ENCODE peak calls at places on chromosomes 6 and 20, in six cellular contexts. I is esophagus squamous epithelium, B is left lung, Z is glutamatergic neuron, C is psoas muscle, S is transverse colon. R is an unnamed sample.

GRCh38 chr6:5025911-5026819 is 22.3 kb upstream of the RPP40 start:
- DNase-seq in I (no peak), B (peak), Z (peak), C (peak), S (peak), R (peak)

GRCh38 chr6:70758883-70759282 is 91.2 kb downstream of the SMAP1 start:
- DNase-seq in I (no peak), B (no peak), Z (no peak), C (no peak), S (no peak), R (no peak)

GRCh38 chr6:7086488-7086887 is 21.3 kb upstream of the RREB1 start:
- DNase-seq in I (no peak), B (peak), Z (no peak), C (peak), S (peak), R (no peak)

GRCh38 chr6:14726816-14727493 is 518.9 kb upstream of the JARID2 start:
- DNase-seq in I (no peak), B (no peak), Z (no peak), C (no peak), S (no peak), R (no peak)

GRCh38 chr6:46051962-46052361 is 36.3 kb upstream of the CLIC5 start:
- DNase-seq in I (no peak), B (no peak), Z (no peak), C (no peak), S (no peak), R (no peak)

GRCh38 chr6:293185-294174 is 1.2 kb downstream of the DUSP22 start:
- DNase-seq in I (no peak), B (no peak), Z (no peak), C (peak), S (peak), R (peak)

GRCh38 chr6:36039113-36039512 is 11.5 kb downstream of the MAPK14 start:
- DNase-seq in I (no peak), B (no peak), Z (no peak), C (no peak), S (no peak), R (no peak)

GRCh38 chr6:42960243-42961019 is at the start of gene GNMT:
- DNase-seq in I (no peak), B (peak), Z (peak), C (peak), S (peak), R (peak)

GRCh38 chr20:62367483-62368302 is 581 bp upstream of the LAMA5 start:
- DNase-seq in I (no peak), B (no peak), Z (peak), C (peak), S (peak), R (no peak)

GRCh38 chr6:6834356-6835342 is 246.1 kb downstream of the LY86 start:
- DNase-seq in I (no peak), B (peak), Z (no peak), C (no peak), S (no peak), R (no peak)

GRCh38 chr20:41551011-41551705 is 67.0 kb downstream of the CHD6 start:
- DNase-seq in I (no peak), B (no peak), Z (no peak), C (no peak), S (no peak), R (no peak)

GRCh38 chr6:93337014-93337413 is 82.3 kb downstream of the EPHA7 start:
- DNase-seq in I (no peak), B (no peak), Z (no peak), C (no peak), S (no peak), R (no peak)

DNA sequence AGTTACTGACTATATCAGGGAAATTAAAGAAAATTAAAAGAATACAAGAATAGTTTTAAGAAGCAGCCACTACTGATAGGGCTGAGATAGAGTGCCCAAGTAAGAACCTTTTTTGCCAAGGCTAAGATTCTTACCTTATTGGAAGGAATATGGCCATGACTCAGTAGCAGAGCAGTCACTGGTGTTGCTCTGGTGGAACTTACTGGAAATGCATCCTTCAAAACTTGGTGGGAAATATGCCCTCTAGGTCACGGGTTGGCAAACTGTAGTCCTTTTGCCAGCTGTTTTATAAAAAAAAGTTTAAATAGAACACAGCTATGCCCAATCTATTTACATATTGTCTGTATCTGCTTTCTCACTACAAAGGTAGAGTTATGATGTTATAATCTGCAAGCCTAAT is 6.0 kb downstream of the HSF2 start:
- DNase-seq in I (no peak), B (no peak), Z (no peak), C (no peak), S (no peak), R (no peak)
- TF ChIP-seq CTCF in I (peak), B (no peak), Z (no peak), C (peak), S (no peak), R (no peak)

DNA sequence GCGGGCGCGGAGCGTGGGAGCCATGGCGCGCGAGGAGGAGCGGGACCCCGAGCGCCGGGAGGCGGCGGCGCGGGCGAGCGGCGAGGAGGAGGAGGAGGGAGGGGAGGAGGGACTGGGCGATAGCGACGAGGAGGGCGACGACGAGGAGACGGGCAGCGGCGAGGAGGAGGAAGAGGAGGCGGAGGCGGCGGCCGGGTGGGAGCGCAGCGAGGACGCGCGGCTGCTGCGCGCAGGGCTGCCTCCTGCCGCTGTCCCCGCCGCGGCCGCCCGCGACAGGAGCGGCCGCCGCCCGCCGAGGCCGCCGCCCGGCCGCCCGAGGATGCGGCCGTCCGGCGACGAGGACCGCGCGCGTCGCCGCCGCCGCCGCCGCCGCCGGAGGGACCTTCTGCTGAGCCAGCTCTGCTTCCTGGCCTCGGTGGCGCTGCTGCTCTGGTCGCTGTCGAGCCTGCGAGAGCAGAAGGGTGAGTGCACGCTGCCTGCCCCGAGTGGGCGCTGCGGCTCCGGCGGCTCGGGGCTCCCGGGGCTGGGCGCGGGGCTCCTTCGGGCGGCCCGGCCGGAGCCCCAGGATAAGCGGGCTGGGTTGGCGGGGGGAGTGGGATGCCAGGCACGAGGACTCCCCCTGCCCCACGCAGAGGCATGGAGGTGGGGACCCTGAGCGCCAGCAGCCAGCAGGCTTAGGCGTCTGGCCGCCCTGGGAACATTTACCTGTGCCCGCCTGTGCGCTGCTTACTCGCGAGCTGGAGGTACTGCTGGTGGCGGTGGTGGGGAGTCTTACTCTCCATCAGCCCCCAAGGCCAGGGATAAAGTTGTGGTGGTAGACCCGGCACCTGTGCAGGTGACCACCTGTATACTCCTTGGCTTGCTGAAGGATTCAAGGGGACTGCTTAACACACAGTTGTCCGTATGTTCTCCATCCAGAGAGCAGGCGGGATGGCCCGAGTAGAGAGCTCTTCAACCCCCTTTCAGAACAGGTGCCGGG is at the start of gene SLC24A3:
- DNase-seq in I (no peak), B (peak), Z (peak), C (peak), S (peak), R (peak)
- TF ChIP-seq CTCF in I (peak), B (peak), Z (peak), C (peak), S (peak), R (no peak)

DNA sequence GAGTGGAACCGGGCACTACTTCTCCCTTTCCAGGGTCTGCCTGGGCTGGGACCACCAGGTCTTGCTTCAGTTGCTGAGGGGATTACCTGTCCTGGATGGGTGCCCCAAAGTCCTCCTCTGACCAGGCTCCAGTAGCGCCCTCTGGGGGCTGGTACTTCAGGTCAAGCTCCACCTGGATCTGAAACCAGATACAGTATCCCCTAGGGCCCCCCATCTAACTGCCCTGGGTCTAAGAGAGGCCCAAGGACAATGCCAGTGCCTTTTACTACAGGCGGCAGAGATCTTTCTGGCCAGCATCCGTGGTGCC is 11.2 kb upstream of the SPAG4 start:
- DNase-seq in I (no peak), B (no peak), Z (no peak), C (peak), S (peak), R (no peak)
- TF ChIP-seq CTCF in I (peak), B (no peak), Z (no peak), C (no peak), S (peak), R (no peak)

GRCh38 chr6:57327311-57327710 is 9.9 kb downstream of the PRIM2 start:
- DNase-seq in I (no peak), B (no peak), Z (no peak), C (no peak), S (no peak), R (no peak)

GRCh38 chr6:57328074-57328473 is 10.6 kb downstream of the PRIM2 start:
- DNase-seq in I (no peak), B (no peak), Z (no peak), C (no peak), S (no peak), R (no peak)

GRCh38 chr6:57329933-57330332 is 12.5 kb downstream of the PRIM2 start:
- DNase-seq in I (no peak), B (no peak), Z (no peak), C (no peak), S (no peak), R (no peak)

DNA sequence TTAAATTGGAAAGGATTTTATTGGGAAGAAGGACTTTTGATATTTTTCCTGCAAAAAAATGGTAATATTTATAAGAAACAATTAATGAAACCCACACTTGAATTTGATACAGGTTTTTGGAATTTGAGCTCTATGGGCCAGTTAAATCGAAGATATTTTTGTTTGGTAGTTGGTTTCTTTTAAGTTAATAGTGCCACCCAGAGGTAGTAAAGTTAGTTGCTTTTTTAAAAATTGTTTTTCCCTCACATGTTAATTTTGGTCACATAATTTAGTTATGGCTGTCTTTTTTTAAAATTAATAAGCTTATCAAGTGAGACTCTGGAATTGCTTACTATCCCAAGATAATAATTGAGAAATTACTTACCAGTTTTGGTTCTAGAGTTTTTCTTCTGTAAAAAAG is 7.1 kb downstream of the PRIM2 start:
- DNase-seq in I (no peak), B (no peak), Z (no peak), C (no peak), S (no peak), R (no peak)
- TF ChIP-seq CTCF in I (peak), B (no peak), Z (peak), C (peak), S (peak), R (no peak)

GRCh38 chr6:100078509-100078908 is 84.5 kb upstream of the MCHR2 start:
- DNase-seq in I (no peak), B (no peak), Z (no peak), C (no peak), S (no peak), R (peak)
- TF ChIP-seq CTCF in I (peak), B (no peak), Z (no peak), C (peak), S (no peak), R (no peak)